ENCODE peak calls at places on chromosomes 12 and 14, in five cellular contexts. E is GM12891, Z is SK-N-SH, G is HepG2, N is K562. S is an unnamed sample.

GRCh38 chr14:67622675-67623074 is 3.0 kb downstream of the ARG2 start:
- DNase-seq in E (no peak), Z (no peak), G (peak), N (peak), S (no peak)

GRCh38 chr12:4289334-4289878 is 15.8 kb downstream of the CCND2 start:
- DNase-seq in E (no peak), Z (no peak), G (no peak), N (no peak), S (no peak)

GRCh38 chr14:32473476-32473875 is 144.4 kb downstream of the AKAP6 start:
- DNase-seq in E (no peak), Z (no peak), G (peak), N (no peak), S (no peak)

GRCh38 chr12:55682087-55682796 is 25.5 kb downstream of the ITGA7 start:
- DNase-seq in E (no peak), Z (no peak), G (peak), N (no peak), S (no peak)

GRCh38 chr12:11719678-11720099 is 70.2 kb downstream of the ETV6 start:
- DNase-seq in E (no peak), Z (peak), G (no peak), N (peak), S (no peak)

GRCh38 chr14:54314365-54315134 is 82.3 kb upstream of the CDKN3 start:
- DNase-seq in E (no peak), Z (no peak), G (no peak), N (no peak), S (no peak)

GRCh38 chr12:75086086-75087038 is 123.3 kb downstream of the KCNC2 start:
- DNase-seq in E (no peak), Z (no peak), G (no peak), N (no peak), S (no peak)

GRCh38 chr14:81991998-81992397 is 458.3 kb upstream of the SEL1L start:
- DNase-seq in E (no peak), Z (no peak), G (no peak), N (no peak), S (no peak)

GRCh38 chr12:1605129-1606020 is 11.0 kb upstream of the FBXL14 start:
- DNase-seq in E (no peak), Z (peak), G (peak), N (peak), S (no peak)

GRCh38 chr12:27733052-27733656 is 22.5 kb downstream of the MRPS35 start:
- DNase-seq in E (no peak), Z (peak), G (peak), N (peak), S (no peak)

GRCh38 chr12:128864516-128865186 is 11.4 kb downstream of the GLT1D1 start:
- DNase-seq in E (no peak), Z (peak), G (no peak), N (no peak), S (no peak)

GRCh38 chr14:84036863-84037262 is 1493.1 kb upstream of the FLRT2 start:
- DNase-seq in E (no peak), Z (no peak), G (no peak), N (no peak), S (no peak)

GRCh38 chr12:49131973-49132461 is 822 bp upstream of the TUBA1B start:
- DNase-seq in E (no peak), Z (no peak), G (no peak), N (peak), S (no peak)

GRCh38 chr14:63867926-63868921 is 15.4 kb downstream of the SYNE2 start:
- DNase-seq in E (no peak), Z (no peak), G (no peak), N (no peak), S (no peak)

GRCh38 chr12:19712041-19712440 is 272.7 kb downstream of the AEBP2 start:
- DNase-seq in E (no peak), Z (no peak), G (no peak), N (no peak), S (no peak)

GRCh38 chr12:88585054-88585453 is 4.8 kb upstream of the KITLG start:
- DNase-seq in E (no peak), Z (no peak), G (no peak), N (no peak), S (no peak)

GRCh38 chr12:124564232-124564958 is 3.0 kb downstream of the NCOR2 start:
- DNase-seq in E (no peak), Z (no peak), G (no peak), N (no peak), S (no peak)

GRCh38 chr12:98653866-98654493 is 8.9 kb downstream of the APAF1 start:
- DNase-seq in E (no peak), Z (peak), G (peak), N (peak), S (no peak)

GRCh38 chr14:22070119-22070982 is 396.7 kb upstream of the OR4E1 start:
- DNase-seq in E (no peak), Z (no peak), G (no peak), N (peak), S (no peak)

GRCh38 chr14:60250318-60251035 is 1.5 kb downstream of the PPM1A start:
- DNase-seq in E (no peak), Z (peak), G (peak), N (peak), S (no peak)

GRCh38 chr14:84323963-84324362 is 1206.0 kb upstream of the FLRT2 start:
- DNase-seq in E (no peak), Z (no peak), G (no peak), N (no peak), S (no peak)

GRCh38 chr14:35754671-35755070 is 54.4 kb downstream of the RALGAPA1 start:
- DNase-seq in E (no peak), Z (no peak), G (no peak), N (no peak), S (no peak)

GRCh38 chr14:24094839-24095195 is 706 bp downstream of the PCK2 start:
- DNase-seq in E (no peak), Z (no peak), G (no peak), N (peak), S (no peak)

GRCh38 chr12:108691995-108692808 is 39.1 kb downstream of the CORO1C start:
- DNase-seq in E (no peak), Z (no peak), G (no peak), N (peak), S (no peak)

GRCh38 chr12:76337583-76337982 is 10.6 kb downstream of the BBS10 start:
- DNase-seq in E (no peak), Z (no peak), G (no peak), N (no peak), S (no peak)

GRCh38 chr12:93195511-93195910 is 182.2 kb upstream of the NUDT4 start:
- DNase-seq in E (no peak), Z (no peak), G (no peak), N (no peak), S (no peak)

GRCh38 chr14:90785876-90786450 is 30.3 kb downstream of the TTC7B start:
- DNase-seq in E (no peak), Z (no peak), G (no peak), N (no peak), S (no peak)

GRCh38 chr12:49543221-49543913 is 4.5 kb downstream of the KCNH3 start:
- DNase-seq in E (no peak), Z (peak), G (no peak), N (no peak), S (no peak)

GRCh38 chr14:54489731-54490447 is 1.1 kb upstream of the GMFB start:
- DNase-seq in E (no peak), Z (no peak), G (no peak), N (peak), S (no peak)

GRCh38 chr14:33081259-33081658 is 142.6 kb downstream of the NPAS3 start:
- DNase-seq in E (no peak), Z (no peak), G (no peak), N (no peak), S (no peak)

GRCh38 chr12:61610143-61610542 is 650.1 kb upstream of the USP15 start:
- DNase-seq in E (no peak), Z (no peak), G (no peak), N (no peak), S (no peak)

GRCh38 chr12:67710582-67710981 is 62.0 kb downstream of the DYRK2 start:
- DNase-seq in E (no peak), Z (no peak), G (peak), N (no peak), S (peak)

GRCh38 chr14:102622262-102622885 is 29.9 kb downstream of the RCOR1 start:
- DNase-seq in E (no peak), Z (no peak), G (no peak), N (no peak), S (no peak)

GRCh38 chr12:65695077-65695865 is 129.0 kb upstream of the HMGA2 start:
- DNase-seq in E (no peak), Z (no peak), G (peak), N (peak), S (no peak)

GRCh38 chr12:76768566-76768965 is 4.7 kb downstream of the ZDHHC17 start:
- DNase-seq in E (no peak), Z (no peak), G (no peak), N (no peak), S (no peak)

GRCh38 chr14:73785834-73786631 is 65.6 kb upstream of the PTGR2 start:
- DNase-seq in E (no peak), Z (peak), G (peak), N (peak), S (no peak)

GRCh38 chr12:123990512-123990911 is 17.5 kb downstream of the ZNF664 start:
- DNase-seq in E (no peak), Z (no peak), G (no peak), N (no peak), S (no peak)

GRCh38 chr12:91339106-91339505 is 156.5 kb upstream of the DCN start:
- DNase-seq in E (no peak), Z (no peak), G (no peak), N (no peak), S (no peak)
- TF ChIP-seq TAF1 in E (no peak), Z (no peak), G (no peak), N (no peak), S (no peak)

GRCh38 chr12:116346222-116346621 is 68.7 kb upstream of the MED13L start:
- DNase-seq in E (no peak), Z (peak), G (peak), N (peak), S (no peak)
- TF ChIP-seq POLR2AphosphoS5 in E (no peak), Z (no peak), G (no peak), N (peak), S (no peak)

DNA sequence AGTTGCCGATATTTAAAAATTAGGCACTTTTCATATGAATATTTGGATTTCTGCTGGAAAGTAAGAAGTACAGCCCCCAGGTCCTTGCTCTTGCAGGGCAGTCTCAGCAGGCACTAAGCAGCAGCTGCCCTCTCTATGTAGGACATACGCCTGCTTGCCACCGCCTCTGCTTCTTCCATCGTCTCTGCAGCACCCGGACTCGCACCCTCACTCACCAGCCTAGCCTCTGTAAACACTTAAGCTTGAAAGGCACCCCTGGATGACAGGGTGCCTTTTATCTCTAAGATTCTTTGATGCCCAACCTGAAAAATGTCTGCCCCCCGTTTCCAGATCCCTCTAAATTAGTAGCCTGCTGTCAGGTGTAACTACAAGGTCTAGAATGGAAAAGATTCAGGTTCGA is 19.0 kb downstream of the OTUB2 start:
- DNase-seq in E (no peak), Z (no peak), G (no peak), N (no peak), S (no peak)
- TF ChIP-seq TAF1 in E (no peak), Z (no peak), G (no peak), N (no peak), S (no peak)

DNA sequence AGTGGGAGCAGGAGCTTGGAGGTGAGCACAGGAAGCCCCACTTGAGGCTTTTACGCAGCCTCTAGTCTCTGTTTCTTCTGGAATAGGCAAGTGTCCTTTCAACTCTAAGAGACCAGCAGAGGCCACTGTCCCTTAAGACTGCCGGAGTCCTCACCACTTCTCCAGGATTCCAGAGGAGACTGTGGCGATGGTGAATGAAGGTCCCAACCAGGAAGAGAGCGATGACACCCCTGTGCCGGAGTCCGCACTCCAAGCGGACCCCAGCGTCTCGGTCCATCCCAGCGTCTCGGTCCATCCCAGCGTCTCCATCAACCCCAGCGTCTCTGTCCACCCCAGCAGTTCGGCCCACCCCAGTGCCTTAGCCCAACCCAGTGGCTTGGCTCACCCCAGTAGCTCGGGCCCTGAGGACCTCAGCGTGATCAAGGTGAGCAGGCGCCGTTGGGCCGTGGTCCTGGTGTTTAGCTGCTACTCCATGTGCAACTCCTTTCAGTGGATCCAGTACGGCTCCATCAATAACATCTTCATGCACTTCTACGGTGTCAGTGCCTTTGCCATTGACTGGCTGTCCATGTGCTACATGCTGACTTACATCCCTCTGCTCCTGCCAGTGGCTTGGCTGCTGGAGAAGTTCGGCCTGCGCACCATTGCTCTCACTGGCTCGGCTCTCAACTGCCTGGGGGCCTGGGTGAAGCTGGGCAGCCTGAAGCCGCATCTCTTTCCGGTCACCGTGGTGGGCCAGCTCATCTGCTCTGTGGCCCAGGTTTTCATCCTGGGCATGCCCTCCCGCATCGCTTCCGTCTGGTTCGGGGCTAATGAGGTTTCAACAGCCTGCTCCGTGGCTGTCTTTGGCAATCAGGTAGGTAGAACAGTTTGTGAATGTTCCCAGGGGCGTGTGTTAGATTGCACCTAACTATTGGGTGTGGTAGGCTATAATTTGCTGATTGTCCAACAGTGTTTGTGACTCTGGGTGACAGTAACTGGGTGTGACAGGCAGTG is 664 bp downstream of the FLVCR2 start:
- DNase-seq in E (no peak), Z (no peak), G (peak), N (peak), S (no peak)
- TF ChIP-seq POLR2AphosphoS5 in E (no peak), Z (no peak), G (no peak), N (no peak), S (no peak)

GRCh38 chr14:69428289-69428998 is 30.0 kb downstream of the SLC39A9 start:
- DNase-seq in E (no peak), Z (no peak), G (no peak), N (no peak), S (no peak)
- TF ChIP-seq TAF1 in E (no peak), Z (no peak), G (no peak), N (no peak), S (no peak)

GRCh38 chr12:68825569-68826217 is 17.7 kb downstream of the MDM2 start:
- DNase-seq in E (no peak), Z (no peak), G (no peak), N (no peak), S (no peak)
- TF ChIP-seq POLR2AphosphoS5 in E (peak), Z (no peak), G (no peak), N (no peak), S (peak)

GRCh38 chr12:121465921-121466799 is 66.2 kb downstream of the RNF34 start:
- DNase-seq in E (no peak), Z (peak), G (no peak), N (peak), S (no peak)
- TF ChIP-seq TAF1 in E (no peak), Z (no peak), G (no peak), N (no peak), S (no peak)

DNA sequence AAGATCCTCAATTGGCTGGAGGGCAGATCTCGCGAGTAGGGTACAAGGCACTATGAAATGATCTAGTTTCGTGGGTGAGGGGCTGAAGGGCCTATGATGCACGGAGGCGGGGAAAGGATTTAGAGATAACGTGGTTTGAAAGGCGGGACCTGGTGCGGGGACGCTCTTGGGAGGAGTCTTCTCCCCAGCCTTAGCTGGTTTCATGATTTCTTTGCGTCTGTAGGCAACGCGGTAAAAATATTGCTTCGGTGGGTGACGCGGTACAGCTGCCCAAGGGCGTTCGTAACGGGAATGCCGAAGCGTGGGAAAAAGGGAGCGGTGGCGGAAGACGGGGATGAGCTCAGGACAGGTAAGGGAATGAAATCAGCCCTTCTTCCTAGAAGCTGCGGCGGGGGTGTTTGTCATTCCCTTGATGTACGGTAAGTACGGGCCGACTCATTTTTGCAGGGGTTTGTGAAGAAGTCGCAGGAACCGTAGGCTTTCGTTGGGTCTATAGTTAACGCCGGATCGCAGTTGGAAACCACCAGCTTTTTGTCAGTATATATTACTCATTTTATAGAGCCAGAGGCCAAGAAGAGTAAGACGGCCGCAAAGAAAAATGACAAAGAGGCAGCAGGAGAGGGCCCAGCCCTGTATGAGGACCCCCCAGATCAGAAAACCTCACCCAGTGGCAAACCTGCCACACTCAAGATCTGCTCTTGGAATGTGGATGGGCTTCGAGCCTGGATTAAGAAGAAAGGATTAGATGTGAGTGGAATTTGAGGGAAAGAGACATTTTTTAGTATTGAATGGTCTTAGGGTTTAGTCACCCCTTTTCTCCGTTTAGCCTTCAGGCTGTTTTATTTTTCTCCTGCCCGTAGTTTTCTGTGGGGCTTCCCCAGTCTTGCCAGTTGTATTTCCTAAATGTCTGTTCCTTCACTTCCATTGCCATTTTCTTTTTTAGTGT is 602 bp downstream of the APEX1 start:
- DNase-seq in E (no peak), Z (peak), G (no peak), N (peak), S (no peak)
- TF ChIP-seq POLR2AphosphoS5 in E (peak), Z (no peak), G (no peak), N (no peak), S (no peak)

GRCh38 chr12:45760333-45760732 is 30.8 kb downstream of the ARID2 start:
- DNase-seq in E (no peak), Z (no peak), G (no peak), N (no peak), S (no peak)

GRCh38 chr12:45757172-45757571 is 27.7 kb downstream of the ARID2 start:
- DNase-seq in E (no peak), Z (no peak), G (no peak), N (no peak), S (no peak)

GRCh38 chr12:45762185-45763110 is 32.9 kb downstream of the ARID2 start:
- DNase-seq in E (no peak), Z (peak), G (peak), N (peak), S (no peak)

DNA sequence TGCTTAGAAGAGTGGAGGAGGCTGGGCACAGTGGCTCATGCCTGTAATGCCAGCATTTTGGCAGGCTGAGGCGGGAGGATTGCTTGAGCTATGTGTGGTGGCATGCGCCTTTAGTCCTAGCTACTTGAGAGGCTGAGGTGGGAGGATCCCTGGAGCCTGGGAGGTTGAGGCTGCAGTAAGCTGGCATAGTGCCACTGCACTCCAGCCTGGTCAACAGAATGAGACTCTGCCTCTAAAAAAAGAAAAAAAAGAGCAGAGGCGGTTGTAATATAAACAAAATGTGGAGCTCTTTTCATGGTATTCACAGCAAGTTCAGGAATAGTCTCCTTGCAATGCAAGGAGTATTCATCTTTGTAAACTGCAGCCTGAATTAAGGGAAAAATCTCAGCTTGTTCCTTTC is 27.2 kb downstream of the ARID2 start:
- DNase-seq in E (no peak), Z (no peak), G (no peak), N (no peak), S (no peak)
- TF ChIP-seq TAF1 in E (no peak), Z (no peak), G (no peak), N (no peak), S (no peak)